ENCODE peak calls at places on chromosome 1, in ten cellular contexts. B, E, S, F, V, R, L, D, N and K are unnamed samples.

GRCh38 chr1:245986404-245987221 is 520.5 kb downstream of the SMYD3 start:
- DNase-seq in L (no peak), N (no peak), E (no peak), R (peak), V (peak), D (peak), S (no peak), F (no peak), B (peak), K (peak)

GRCh38 chr1:169024800-169025253 is 81.7 kb upstream of the ATP1B1 start:
- DNase-seq in R (no peak), V (no peak), B (no peak), F (no peak), S (no peak), D (no peak), E (no peak), N (no peak), L (no peak), K (no peak)

GRCh38 chr1:151047925-151048644 is 534 bp downstream of the C1orf56 start:
- DNase-seq in V (peak), E (peak), D (peak), L (peak), S (peak), N (peak), B (peak), F (no peak), R (no peak), K (peak)

GRCh38 chr1:181081399-181081798 is 7.1 kb upstream of the IER5 start:
- DNase-seq in N (peak), L (no peak), R (no peak), B (no peak), E (no peak), S (no peak), D (no peak), F (no peak), V (no peak), K (no peak)

GRCh38 chr1:85417876-85418275 is 47.1 kb downstream of the DDAH1 start:
- DNase-seq in E (no peak), V (no peak), D (no peak), N (no peak), R (peak), L (no peak), S (no peak), B (no peak), F (no peak), K (no peak)

GRCh38 chr1:226429051-226429461 is 21.2 kb upstream of the PARP1 start:
- DNase-seq in V (peak), S (no peak), L (no peak), N (no peak), B (peak), D (peak), R (no peak), F (no peak), E (no peak), K (no peak)

GRCh38 chr1:42282024-42282579 is 52.9 kb downstream of the FOXJ3 start:
- DNase-seq in N (no peak), B (no peak), V (peak), R (no peak), E (no peak), F (no peak), D (peak), L (no peak), S (no peak), K (peak)

GRCh38 chr1:65955071-65955470 is 162.4 kb downstream of the PDE4B start:
- DNase-seq in D (no peak), V (no peak), S (no peak), R (no peak), B (no peak), F (no peak), E (no peak), N (peak), L (no peak), K (no peak)

GRCh38 chr1:31745071-31745897 is 18.9 kb downstream of the ADGRB2 start:
- DNase-seq in L (peak), V (peak), B (peak), S (peak), D (peak), F (no peak), N (peak), R (no peak), E (no peak), K (peak)

GRCh38 chr1:116546354-116546977 is 24.4 kb downstream of the CD58 start:
- DNase-seq in N (no peak), S (no peak), L (no peak), R (no peak), F (no peak), D (no peak), V (no peak), B (no peak), E (no peak), K (no peak)

GRCh38 chr1:207811319-207811718 is 59.5 kb downstream of the CD46 start:
- DNase-seq in B (no peak), D (no peak), R (no peak), L (no peak), F (no peak), N (no peak), E (no peak), V (no peak), S (no peak), K (no peak)

GRCh38 chr1:223717695-223718363 is 5.5 kb downstream of the CAPN2 start:
- DNase-seq in N (no peak), S (no peak), L (no peak), B (peak), F (no peak), E (no peak), D (no peak), R (no peak), V (peak), K (no peak)

GRCh38 chr1:167752219-167752985 is 30.6 kb downstream of the MPZL1 start:
- DNase-seq in R (no peak), F (no peak), V (peak), S (no peak), B (peak), L (no peak), D (peak), E (no peak), N (no peak), K (no peak)

GRCh38 chr1:153543738-153544135 is 1.9 kb downstream of the S100A4 start:
- DNase-seq in R (no peak), N (no peak), B (no peak), S (no peak), V (no peak), D (no peak), E (no peak), F (no peak), L (no peak), K (no peak)

GRCh38 chr1:223141021-223141420 is 2.0 kb downstream of the TLR5 start:
- DNase-seq in L (no peak), D (no peak), R (no peak), V (no peak), B (no peak), S (no peak), N (no peak), F (no peak), E (no peak), K (peak)

GRCh38 chr1:31843506-31843905 is 27.7 kb upstream of the SPOCD1 start:
- DNase-seq in R (no peak), V (peak), F (no peak), B (peak), L (no peak), D (peak), N (peak), S (no peak), E (no peak), K (peak)

GRCh38 chr1:201530741-201531521 is 8.0 kb upstream of the NAV1 start:
- DNase-seq in F (no peak), E (peak), V (peak), B (peak), D (peak), L (no peak), S (peak), N (peak), R (no peak), K (peak)

GRCh38 chr1:6962956-6963915 is 178.0 kb downstream of the CAMTA1 start:
- DNase-seq in F (no peak), B (peak), R (no peak), S (peak), E (no peak), L (no peak), V (peak), N (peak), D (no peak), K (no peak)